ENCODE peak calls at places on chromosomes 12 and 14, in six cellular contexts. I, D, U, E, T and Y are unnamed samples.

GRCh38 chr12:80490329-80490728 is 46.3 kb downstream of the PTPRQ start:
- ATAC-seq in U (no peak), D (no peak), E (no peak), T (no peak), I (no peak), Y (no peak)

GRCh38 chr12:117273091-117273490 is 82.8 kb upstream of the FBXO21 start:
- ATAC-seq in T (no peak), U (no peak), E (no peak), D (no peak), I (no peak), Y (no peak)

GRCh38 chr12:7439579-7440505 is 4.1 kb downstream of the CD163L1 start:
- ATAC-seq in I (no peak), T (no peak), U (peak), D (no peak), E (peak), Y (peak)

GRCh38 chr14:55297611-55298323 is 26.5 kb downstream of the FBXO34 start:
- ATAC-seq in T (peak), E (no peak), D (peak), I (no peak), U (peak), Y (no peak)

GRCh38 chr14:52596861-52597260 is 44.2 kb downstream of the GPR137C start:
- ATAC-seq in I (no peak), E (no peak), D (no peak), U (no peak), T (no peak), Y (no peak)

GRCh38 chr12:21169878-21170472 is 39.0 kb downstream of the SLCO1B1 start:
- ATAC-seq in I (peak), D (peak), T (peak), E (no peak), U (peak), Y (no peak)

GRCh38 chr12:27969011-27969900 is 3.3 kb downstream of the PTHLH start:
- ATAC-seq in E (no peak), I (peak), D (peak), U (peak), T (no peak), Y (peak)

GRCh38 chr12:93425736-93426363 is 15.9 kb downstream of the UBE2N start:
- ATAC-seq in E (no peak), I (no peak), T (no peak), U (no peak), D (peak), Y (no peak)

GRCh38 chr14:101226603-101227425 is 323.3 kb upstream of the RTL1 start:
- ATAC-seq in T (no peak), D (no peak), U (peak), I (peak), E (no peak), Y (no peak)

GRCh38 chr14:76237349-76237990 is 85.7 kb downstream of the GPATCH2L start:
- ATAC-seq in D (no peak), I (no peak), E (no peak), U (no peak), T (no peak), Y (no peak)

GRCh38 chr14:81192594-81192993 is 28.2 kb downstream of the GTF2A1 start:
- ATAC-seq in I (no peak), T (no peak), D (no peak), U (no peak), E (no peak), Y (no peak)

GRCh38 chr14:24196071-24197061 is 1.1 kb upstream of the TM9SF1 start:
- ATAC-seq in E (peak), I (peak), T (peak), D (peak), U (peak), Y (peak)

GRCh38 chr12:125166046-125166445 is 100.8 kb downstream of the AACS start:
- ATAC-seq in I (no peak), U (no peak), D (no peak), T (no peak), E (no peak), Y (no peak)

GRCh38 chr14:75426332-75427125 is 1.3 kb upstream of the JDP2 start:
- ATAC-seq in D (peak), U (peak), E (no peak), T (no peak), I (peak), Y (no peak)

GRCh38 chr14:25111061-25111601 is 61.2 kb upstream of the STXBP6 start:
- ATAC-seq in E (no peak), U (peak), D (no peak), I (peak), T (no peak), Y (peak)

GRCh38 chr12:80400591-80400991 is 43.4 kb upstream of the PTPRQ start:
- ATAC-seq in I (no peak), E (no peak), D (no peak), U (peak), T (no peak), Y (no peak)

GRCh38 chr12:109928058-109928656 is 28.1 kb downstream of the TCHP start:
- ATAC-seq in U (no peak), I (no peak), T (no peak), D (no peak), E (no peak), Y (no peak)

GRCh38 chr14:86363576-86363975 is 833.6 kb downstream of the FLRT2 start:
- ATAC-seq in T (no peak), I (no peak), E (no peak), D (no peak), U (peak), Y (peak)

GRCh38 chr12:118680361-118680963 is 300.9 kb upstream of the SRRM4 start:
- ATAC-seq in U (no peak), E (peak), T (no peak), D (no peak), I (no peak), Y (no peak)

GRCh38 chr14:99374964-99375363 is 103.0 kb upstream of the BCL11B start:
- ATAC-seq in I (no peak), U (no peak), D (no peak), T (no peak), E (no peak), Y (no peak)

GRCh38 chr14:67766035-67766680 is 50.2 kb downstream of the ZFYVE26 start:
- ATAC-seq in T (no peak), D (no peak), I (peak), U (peak), E (no peak), Y (peak)

GRCh38 chr12:68358532-68359485 is 26.6 kb upstream of the MDM1 start:
- ATAC-seq in E (peak), T (peak), I (peak), U (peak), D (peak), Y (peak)

GRCh38 chr12:242496-242895 is 20.1 kb downstream of the SLC6A13 start:
- ATAC-seq in D (no peak), T (no peak), I (no peak), U (no peak), E (no peak), Y (no peak)

GRCh38 chr14:89340200-89340667 is 76.8 kb downstream of the FOXN3 start:
- ATAC-seq in T (no peak), D (no peak), E (no peak), I (peak), U (peak), Y (peak)

GRCh38 chr14:68960123-68960522 is 19.0 kb downstream of the ACTN1 start:
- ATAC-seq in D (no peak), I (no peak), E (no peak), T (no peak), U (no peak), Y (no peak)

GRCh38 chr14:23660290-23661226 is 24.4 kb downstream of the DHRS2 start:
- ATAC-seq in D (peak), I (no peak), E (no peak), T (no peak), U (no peak), Y (no peak)

GRCh38 chr12:116423053-116423452 is 136.1 kb upstream of the MAP1LC3B2 start:
- ATAC-seq in I (no peak), E (no peak), U (no peak), T (no peak), D (no peak), Y (peak)

GRCh38 chr14:65847065-65847847 is 434.7 kb downstream of the FUT8 start:
- ATAC-seq in T (no peak), I (no peak), D (no peak), U (no peak), E (no peak), Y (no peak)

GRCh38 chr12:108949976-108950375 is 70.1 kb downstream of the DAO start:
- ATAC-seq in T (no peak), U (no peak), I (no peak), E (no peak), D (no peak), Y (no peak)

GRCh38 chr14:75875958-75876357 is 105.8 kb downstream of the TGFB3 start:
- ATAC-seq in T (no peak), E (peak), U (no peak), I (no peak), D (peak), Y (no peak)

GRCh38 chr14:72909163-72909562 is 15.3 kb upstream of the DPF3 start:
- ATAC-seq in I (no peak), T (no peak), D (no peak), U (peak), E (no peak), Y (no peak)

GRCh38 chr12:104748790-104749189 is 209.3 kb downstream of the SLC41A2 start:
- ATAC-seq in I (no peak), T (no peak), U (peak), D (no peak), E (no peak), Y (peak)

GRCh38 chr12:101884174-101884573 is 6.8 kb downstream of the DRAM1 start:
- ATAC-seq in I (no peak), D (peak), T (no peak), U (no peak), E (peak), Y (no peak)

GRCh38 chr14:24802236-24802635 is 168.2 kb upstream of the GZMB start:
- ATAC-seq in E (no peak), T (no peak), I (no peak), U (no peak), D (no peak), Y (no peak)

GRCh38 chr12:5745251-5745888 is 199.7 kb downstream of the ANO2 start:
- ATAC-seq in U (peak), E (peak), D (peak), T (peak), I (peak), Y (peak)

GRCh38 chr12:225012-225411 is 11.1 kb upstream of the SLC6A12 start:
- ATAC-seq in T (no peak), E (no peak), I (no peak), D (no peak), U (no peak), Y (no peak)

GRCh38 chr12:49403887-49404517 is 36.7 kb downstream of the SPATS2 start:
- ATAC-seq in D (no peak), E (peak), U (no peak), T (no peak), I (no peak), Y (no peak)

DNA sequence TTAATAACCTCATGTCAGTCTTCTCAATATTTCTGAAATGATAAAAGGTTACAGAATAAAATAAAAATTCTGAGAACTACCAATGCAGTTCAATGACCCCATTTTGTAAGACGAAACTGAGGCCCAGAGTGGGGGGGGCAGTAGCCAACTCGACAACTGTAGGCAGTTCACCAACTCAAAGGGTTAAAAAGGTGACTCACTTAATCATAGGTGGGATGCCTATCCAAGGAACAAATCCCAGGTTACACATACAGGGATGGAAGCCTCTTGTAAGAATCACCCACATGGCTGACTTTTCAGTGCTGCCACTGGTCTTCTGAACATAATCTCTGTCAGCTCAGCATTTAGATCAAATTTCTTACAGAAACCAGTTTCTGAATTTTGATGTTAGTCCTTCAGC is 10.9 kb downstream of the PPM1H start:
- ATAC-seq in D (no peak), E (no peak), U (no peak), T (no peak), I (no peak), Y (no peak)
- TF ChIP-seq POLR2A in D (no peak), E (no peak), U (no peak), T (no peak), I (no peak), Y (no peak)

GRCh38 chr12:9143137-9143536 is 27.4 kb upstream of the A2M start:
- ATAC-seq in U (no peak), T (no peak), D (no peak), I (no peak), E (no peak), Y (no peak)
- TF ChIP-seq POLR2AphosphoS5 in U (no peak), T (no peak), D (no peak), I (no peak), E (no peak), Y (no peak)

GRCh38 chr12:56271031-56271430 is 4.3 kb downstream of the COQ10A start:
- ATAC-seq in I (peak), U (no peak), T (peak), E (peak), D (peak), Y (no peak)
- TF ChIP-seq POLR2A in I (no peak), U (no peak), T (no peak), E (peak), D (no peak), Y (no peak)

DNA sequence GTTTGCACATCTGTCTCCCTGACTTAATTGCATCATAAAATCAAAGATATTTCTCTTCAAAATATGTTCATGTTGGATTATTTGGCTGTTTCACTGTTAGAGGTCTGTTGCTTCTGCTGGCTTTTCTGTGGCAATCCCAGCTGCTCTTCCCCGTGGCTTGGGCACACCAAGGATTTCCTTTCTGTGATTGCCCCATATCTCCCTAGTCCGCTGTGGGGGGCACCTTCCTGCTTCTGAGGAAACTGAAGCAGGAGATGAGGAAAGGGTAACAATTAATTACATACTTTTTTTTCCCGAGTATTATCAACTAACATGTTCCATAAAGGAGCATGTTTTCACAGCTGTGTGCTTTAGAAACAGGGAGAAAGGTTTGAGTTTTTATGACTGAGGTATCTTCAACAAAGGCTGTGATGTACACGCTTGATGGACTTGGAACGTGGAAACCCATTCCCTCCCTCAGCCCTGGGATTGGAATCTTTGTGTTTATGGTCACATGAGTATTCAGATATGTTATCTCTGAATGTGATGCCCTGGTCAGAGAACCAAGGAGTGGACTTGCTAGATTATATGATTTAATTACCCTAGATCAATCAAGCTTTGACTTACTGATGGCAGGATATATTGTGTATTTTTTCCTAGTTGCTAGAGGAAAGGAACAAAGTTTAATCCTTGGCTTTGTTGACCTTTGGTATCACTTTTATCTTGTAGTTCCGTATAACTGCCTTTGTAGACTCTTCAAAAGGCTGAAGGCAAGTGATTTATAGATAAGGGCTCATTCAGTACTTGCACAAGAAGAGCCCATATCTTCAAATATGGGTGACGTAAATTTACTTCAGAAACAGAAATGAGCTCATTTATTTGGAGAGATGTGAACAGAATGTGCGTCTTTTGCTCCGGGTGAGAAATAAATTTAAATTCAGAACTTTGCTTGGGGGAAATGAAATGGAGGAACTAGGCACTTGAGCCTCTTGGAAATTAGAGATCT is 46.7 kb downstream of the BORCS5 start:
- ATAC-seq in T (no peak), D (no peak), U (peak), E (no peak), I (peak), Y (no peak)
- TF ChIP-seq POLR2AphosphoS5 in T (no peak), D (no peak), U (no peak), E (no peak), I (no peak), Y (no peak)

DNA sequence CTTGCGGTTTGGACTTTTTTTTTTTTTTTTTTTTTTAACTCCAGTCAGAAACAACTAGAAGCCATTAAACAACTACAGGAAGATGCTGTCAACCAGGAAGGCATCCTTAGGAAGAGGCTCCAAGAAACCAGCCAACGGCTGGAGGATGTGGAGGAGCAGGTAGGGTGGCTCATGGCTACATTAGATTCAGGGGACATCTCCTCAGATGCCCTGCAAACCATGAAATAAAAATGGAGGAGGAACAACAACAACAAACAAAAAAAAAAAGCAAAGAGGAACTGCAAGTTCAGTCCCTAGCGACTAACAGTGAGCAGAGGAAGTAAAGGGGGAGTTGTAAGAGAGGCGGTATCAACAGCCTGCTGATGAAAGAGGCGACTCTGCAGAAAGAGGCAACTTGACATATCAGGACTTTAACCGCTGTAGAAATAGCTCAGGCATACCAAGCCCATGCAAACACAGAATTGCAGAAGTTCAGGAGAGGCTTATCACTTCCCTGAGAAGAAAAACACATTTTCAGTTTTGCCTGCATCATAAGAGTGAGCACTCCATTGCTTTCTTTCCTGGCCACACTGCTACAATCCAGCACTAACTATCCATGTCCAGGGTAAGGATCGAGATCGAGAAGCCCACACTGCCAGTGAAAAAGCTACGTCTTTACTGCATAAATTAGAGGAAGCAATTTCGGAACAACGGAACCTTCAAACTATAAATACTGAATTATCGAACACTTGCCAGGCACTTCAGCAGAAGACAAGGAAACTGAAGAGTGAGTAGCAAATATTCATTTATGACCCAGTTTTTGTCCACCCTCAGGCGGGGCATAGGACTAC is 103.5 kb upstream of the BCAT1 start:
- ATAC-seq in I (peak), T (peak), E (peak), U (peak), D (peak), Y (peak)
- TF ChIP-seq POLR2A in I (no peak), T (no peak), E (no peak), U (peak), D (peak), Y (no peak)